ENCODE peak calls at places on chromosomes 13 and 19, in four cellular contexts. T is cardiac fibroblast, A is NT2/D1, S is AG04450. L is an unnamed sample.

GRCh38 chr13:29411493-29411892 is 184.0 kb downstream of the SLC7A1 start:
- DNase-seq in T (no peak), A (no peak), S (no peak), L (no peak)

GRCh38 chr19:11482384-11483050 is 1.7 kb upstream of the ELAVL3 start:
- DNase-seq in T (peak; percentile 89), A (no peak), S (peak; percentile 32), L (peak; percentile 18)

GRCh38 chr13:77751513-77752456 is 54.3 kb downstream of the SLAIN1 start:
- DNase-seq in T (peak; percentile 63), A (peak; percentile 25), S (peak; percentile 2), L (peak; percentile 5)

GRCh38 chr13:46759861-46760260 is 37.1 kb downstream of the ESD start:
- DNase-seq in T (peak; percentile 36), A (no peak), S (no peak), L (peak; percentile 24)

GRCh38 chr13:104320446-104320845 is 1254.2 kb upstream of the SLC10A2 start:
- DNase-seq in T (peak; percentile 36), A (no peak), S (no peak), L (no peak)

GRCh38 chr13:100100115-100100879 is 11.4 kb downstream of the PCCA start:
- DNase-seq in T (peak; percentile 81), A (no peak), S (peak; percentile 50), L (no peak)

GRCh38 chr13:51453959-51454703 is 1.3 kb upstream of the INTS6 start:
- DNase-seq in T (no peak), A (no peak), S (no peak), L (no peak)

GRCh38 chr13:99434258-99434788 is 66.9 kb upstream of the TM9SF2 start:
- DNase-seq in T (no peak), A (no peak), S (no peak), L (no peak)

GRCh38 chr19:55592391-55593090 is 6.8 kb downstream of the FIZ1 start:
- DNase-seq in T (no peak), A (no peak), S (no peak), L (no peak)

GRCh38 chr19:51382004-51382403 is 5.8 kb downstream of the LIM2 start:
- DNase-seq in T (no peak), A (no peak), S (no peak), L (no peak)

GRCh38 chr13:48994731-48995130 is 19.0 kb downstream of the FNDC3A start:
- DNase-seq in T (peak; percentile 55), A (no peak), S (no peak), L (peak; percentile 22)

DNA sequence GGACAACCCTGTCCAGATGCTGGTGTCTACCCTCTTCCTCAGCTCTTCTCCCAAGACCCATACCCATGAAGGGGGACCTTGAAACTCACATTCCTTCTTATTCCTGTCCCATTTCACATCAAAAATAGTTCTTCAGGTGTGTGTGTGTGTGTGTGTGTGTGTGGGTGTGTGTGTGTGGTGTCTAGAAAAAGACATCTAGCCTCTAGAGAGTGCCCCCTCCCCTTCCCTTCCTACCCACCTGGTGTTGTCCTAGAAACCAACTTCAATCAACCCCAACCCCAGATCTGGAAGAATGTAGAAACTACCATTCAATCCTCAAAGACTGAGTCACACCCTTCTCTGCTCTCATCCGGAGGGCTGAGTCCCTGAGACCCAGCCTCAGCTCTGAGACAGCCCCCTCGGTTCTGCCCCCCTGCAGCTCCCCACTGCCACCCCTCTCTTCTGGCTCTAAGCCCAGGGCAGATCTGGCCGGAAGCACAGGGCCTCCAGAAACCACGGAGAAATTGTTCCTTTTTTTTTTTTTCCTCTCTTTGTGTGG is 3.5 kb downstream of the KCNN4 start:
- DNase-seq in T (peak; percentile 29), A (no peak), S (no peak), L (no peak)
- H3K4me3 ChIP-seq in T (no peak overlapping the region), A (no peak overlapping the region), S (no peak overlapping the region), L (no peak overlapping the region)

GRCh38 chr13:70755411-70755810 is 647.2 kb upstream of the KLHL1 start:
- DNase-seq in T (no peak), A (no peak), S (no peak), L (no peak)
- H3K4me3 ChIP-seq in T (no peak overlapping the region), A (no peak overlapping the region), S (no peak overlapping the region), L (no peak overlapping the region)

DNA sequence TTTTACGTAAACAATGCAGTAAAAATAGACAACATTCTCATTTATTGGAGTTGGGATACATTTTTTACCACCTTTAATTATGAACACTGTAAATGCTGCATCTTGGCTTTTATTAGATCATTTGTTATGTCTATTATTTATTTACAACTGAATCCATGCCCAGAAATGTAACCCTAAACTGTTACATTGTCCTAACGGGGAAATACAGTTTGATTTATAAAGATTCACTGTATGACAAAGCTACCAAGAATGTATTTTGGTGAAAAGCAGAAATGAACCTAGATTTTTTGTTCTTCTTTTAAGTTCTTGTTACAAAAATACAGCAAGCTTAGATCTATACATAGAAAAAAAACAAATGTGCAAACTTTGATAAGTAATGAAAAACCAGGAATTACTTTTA is 1.1 kb downstream of the METTL21C start:
- DNase-seq in T (peak; percentile 14), A (no peak), S (peak; percentile 6), L (no peak)
- H3K4me3 ChIP-seq in T (no peak overlapping the region), A (no peak overlapping the region), S (no peak overlapping the region), L (no peak overlapping the region)

GRCh38 chr19:21569497-21569870 is 64.1 kb downstream of the ZNF429 start:
- DNase-seq in T (peak; percentile 38), A (no peak), S (no peak), L (no peak)
- H3K4me3 ChIP-seq in T (no peak overlapping the region), A (no peak overlapping the region), S (no peak overlapping the region), L (no peak overlapping the region)

DNA sequence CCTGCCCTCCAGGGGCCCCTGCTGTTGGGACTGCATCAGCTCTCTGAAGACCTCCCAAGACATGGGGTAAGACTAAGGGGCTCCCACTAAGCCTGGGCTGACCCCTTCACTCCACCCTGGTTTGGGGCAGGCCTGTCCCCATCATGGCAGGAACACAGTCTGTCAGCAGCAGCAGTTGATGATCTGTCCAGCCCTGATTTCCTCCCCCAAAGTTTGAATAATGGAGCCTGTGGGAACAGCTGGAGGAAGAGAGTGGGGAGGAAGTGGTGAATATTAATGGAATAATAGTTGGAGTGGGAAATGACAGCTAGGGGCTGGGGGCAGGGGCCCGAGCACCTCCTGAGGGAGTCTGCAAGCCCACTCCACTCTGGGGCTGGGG is 1.3 kb upstream of the B3GNT8 start:
- DNase-seq in T (no peak), A (no peak), S (no peak), L (no peak)
- H3K4me3 ChIP-seq in T (peak overlapping the region; percentile 53), A (peak overlapping the region; percentile 39), S (no peak overlapping the region), L (peak overlapping the region; percentile 39)

L was measured in skeletal muscle cell.